ENCODE peak calls at places on chromosomes 4 and X, in six cellular contexts. F, E, O, K, W and P are unnamed samples.

GRCh38 chr4:111778543-111778942 is 366.7 kb upstream of the FAM241A start:
- DNase-seq in O (no peak), K (no peak), F (peak), E (no peak), W (no peak), P (peak)

GRCh38 chr4:5463361-5463760 is 245.0 kb downstream of the EVC2 start:
- DNase-seq in W (no peak), E (no peak), K (no peak), O (no peak), F (no peak), P (no peak)

GRCh38 chrX:46912098-46912672 is at the start of gene JADE3:
- DNase-seq in O (peak), K (peak), E (peak), W (no peak), F (peak), P (peak)

GRCh38 chr4:4761128-4761991 is 98.1 kb upstream of the MSX1 start:
- DNase-seq in K (no peak), F (no peak), W (no peak), O (no peak), E (no peak), P (no peak)

GRCh38 chr4:82268050-82268825 is 105.6 kb downstream of the HNRNPD start:
- DNase-seq in O (peak), W (peak), E (peak), F (peak), K (peak), P (peak)

GRCh38 chrX:49308604-49309269 is 5.3 kb downstream of the GAGE10 start:
- DNase-seq in W (no peak), F (peak), O (peak), E (peak), K (peak), P (peak)

GRCh38 chrX:135050603-135051002 is 1.3 kb downstream of the RTL8A start:
- DNase-seq in E (no peak), W (no peak), K (no peak), O (no peak), F (no peak), P (no peak)

GRCh38 chr4:5292091-5292490 is 240.8 kb downstream of the STK32B start:
- DNase-seq in W (no peak), K (no peak), E (no peak), F (no peak), O (no peak), P (no peak)

GRCh38 chrX:130575831-130576404 is 174.1 kb downstream of the RBMX2 start:
- DNase-seq in F (peak), W (no peak), O (peak), E (peak), K (peak), P (peak)